ENCODE peak calls at places on chromosomes 7 and 10, in seven cellular contexts. C, N, K, E, R, B and H are unnamed samples.

GRCh38 chr10:79102056-79102874 is 33.5 kb downstream of the ZMIZ1 start:
- DNase-seq in B (peak; percentile 64), C (peak; percentile 64), K (peak; percentile 82), E (no peak), R (peak; percentile 65), N (peak; percentile 61), H (no peak)

GRCh38 chr7:143896667-143897066 is 5.3 kb downstream of the TCAF1 start:
- DNase-seq in E (no peak), C (no peak), K (no peak), B (no peak), R (no peak), N (no peak), H (no peak)

GRCh38 chr7:118590107-118590506 is 365.6 kb downstream of the ANKRD7 start:
- DNase-seq in N (no peak), K (no peak), R (no peak), E (peak; percentile 3), B (no peak), C (no peak), H (no peak)

GRCh38 chr10:16016688-16017087 is 156.4 kb upstream of the MINDY3 start:
- DNase-seq in C (no peak), E (no peak), B (no peak), R (peak; percentile 27), N (no peak), K (no peak), H (no peak)

GRCh38 chr10:64959883-64960282 is 1438.7 kb downstream of the REEP3 start:
- DNase-seq in R (no peak), N (no peak), C (no peak), K (no peak), E (no peak), B (no peak), H (no peak)

GRCh38 chr10:95459446-95459845 is 101.7 kb downstream of the SORBS1 start:
- DNase-seq in B (no peak), K (peak; percentile 45), N (no peak), C (no peak), E (no peak), R (no peak), H (no peak)

GRCh38 chr10:130727766-130728490 is 583.6 kb downstream of the TCERG1L start:
- DNase-seq in B (no peak), E (no peak), C (no peak), R (no peak), N (no peak), K (no peak), H (no peak)

GRCh38 chr7:140876519-140877248 is 48.0 kb downstream of the BRAF start:
- DNase-seq in B (no peak), N (no peak), E (no peak), K (no peak), R (no peak), C (no peak), H (no peak)

GRCh38 chr10:45380903-45381610 is 7.0 kb downstream of the ALOX5 start:
- DNase-seq in E (no peak), K (no peak), C (peak; percentile 34), R (no peak), N (no peak), B (no peak), H (no peak)

GRCh38 chr7:40437498-40437897 is 302.7 kb downstream of the SUGCT start:
- DNase-seq in N (no peak), R (no peak), E (peak; percentile 21), K (no peak), B (no peak), C (no peak), H (no peak)

GRCh38 chr10:31947144-31947926 is 18.7 kb upstream of the ARHGAP12 start:
- DNase-seq in K (no peak), E (peak; percentile 79), R (no peak), N (peak; percentile 54), C (peak; percentile 21), B (no peak), H (no peak)

GRCh38 chr7:329691-330281 is 39.8 kb downstream of the FOXL3 start:
- DNase-seq in C (no peak), R (peak; percentile 68), N (no peak), B (peak; percentile 85), E (no peak), K (no peak), H (no peak)

GRCh38 chr10:36519909-36520308 is 605.5 kb upstream of the ANKRD30A start:
- DNase-seq in K (no peak), R (no peak), N (no peak), C (no peak), E (no peak), B (no peak), H (no peak)

GRCh38 chr10:21860718-21861117 is 142.8 kb downstream of the DNAJC1 start:
- DNase-seq in K (no peak), R (no peak), N (no peak), C (no peak), B (no peak), E (no peak), H (no peak)

GRCh38 chr10:86632009-86632800 is 22.1 kb upstream of the OPN4 start:
- DNase-seq in C (no peak), K (no peak), R (peak; percentile 51), E (no peak), N (no peak), B (peak; percentile 28), H (no peak)

GRCh38 chr10:69360485-69361302 is 56.0 kb downstream of the TACR2 start:
- DNase-seq in K (peak; percentile 53), B (peak; percentile 81), E (no peak), R (peak; percentile 94), N (peak; percentile 80), C (peak; percentile 94), H (no peak)

GRCh38 chr7:43669286-43670081 is 59.8 kb downstream of the COA1 start:
- DNase-seq in R (no peak), N (no peak), B (peak; percentile 26), E (no peak), C (no peak), K (no peak), H (no peak)

GRCh38 chr10:103451091-103451801 is 924 bp downstream of the CALHM2 start:
- DNase-seq in N (peak; percentile 52), C (peak; percentile 51), K (peak; percentile 90), E (peak; percentile 73), B (peak; percentile 52), R (peak; percentile 35), H (peak; percentile 26)

GRCh38 chr7:106216517-106217088 is 68.2 kb downstream of the NAMPT start:
- DNase-seq in C (peak; percentile 68), N (peak; percentile 46), K (peak; percentile 34), E (peak; percentile 91), R (peak; percentile 47), B (peak; percentile 28), H (no peak)

GRCh38 chr7:143285454-143285756 is 647 bp downstream of the TMEM139 start:
- DNase-seq in N (no peak), C (no peak), R (no peak), K (no peak), B (peak; percentile 82), E (no peak), H (no peak)

GRCh38 chr7:155233703-155234492 is 63.8 kb upstream of the INSIG1 start:
- DNase-seq in N (no peak), R (peak; percentile 39), C (no peak), B (no peak), E (no peak), K (peak; percentile 27), H (no peak)

GRCh38 chr7:146510088-146510680 is 393.6 kb downstream of the CNTNAP2 start:
- DNase-seq in C (no peak), R (no peak), E (no peak), B (no peak), N (no peak), K (no peak), H (no peak)

GRCh38 chr10:110629680-110630191 is 14.4 kb upstream of the RBM20 start:
- DNase-seq in E (no peak), R (no peak), C (no peak), N (no peak), K (no peak), B (no peak), H (no peak)

GRCh38 chr7:927031-927671 is 27.3 kb downstream of the ADAP1 start:
- DNase-seq in E (no peak), K (no peak), C (peak; percentile 9), N (no peak), R (peak; percentile 16), B (peak; percentile 49), H (no peak)

GRCh38 chr7:80699030-80699638 is 60.7 kb downstream of the CD36 start:
- DNase-seq in B (no peak), E (peak; percentile 58), K (no peak), N (no peak), R (no peak), C (no peak), H (no peak)

GRCh38 chr7:99392659-99393362 is 15.6 kb downstream of the PDAP1 start:
- DNase-seq in E (no peak), N (peak; percentile 52), B (peak; percentile 91), C (peak; percentile 78), K (peak; percentile 86), R (peak; percentile 81), H (no peak)
- TF ChIP-seq POLR2A in E (no peak), N (no peak), B (peak; percentile 50), C (peak; percentile 47), K (peak; percentile 65), R (no peak), H (no peak)

DNA sequence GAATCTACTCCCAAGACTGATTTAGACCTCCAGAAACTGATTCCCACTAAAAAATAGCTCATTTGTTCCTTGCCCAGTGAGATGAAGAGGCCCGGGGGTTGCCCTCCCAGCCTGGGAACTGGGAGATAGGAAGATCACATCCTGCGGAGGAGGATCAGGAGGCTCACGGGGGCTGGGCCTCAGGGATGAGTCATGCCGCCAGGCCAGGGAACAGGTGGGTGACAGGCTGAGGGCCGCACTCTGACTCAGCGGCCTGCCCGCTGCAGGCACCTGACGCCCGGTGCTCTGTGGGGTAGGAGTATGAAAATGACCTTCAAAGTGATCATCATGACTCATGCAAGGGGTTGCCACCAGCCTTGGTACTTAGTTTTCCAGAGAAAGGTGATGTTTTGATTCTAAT is 104.5 kb upstream of the ZPBP start:
- DNase-seq in N (no peak), C (no peak), E (peak; percentile 68), B (no peak), K (peak; percentile 70), R (no peak), H (no peak)
- H3K4me3 ChIP-seq in N (no peak overlapping the region), C (no peak overlapping the region), E (peak overlapping the region; percentile 28), B (no peak overlapping the region), K (no peak overlapping the region), R (no peak overlapping the region), H (no peak overlapping the region)

GRCh38 chr7:77461842-77462241 is 45.7 kb upstream of the GSAP start:
- DNase-seq in C (no peak), K (no peak), R (no peak), N (no peak), B (no peak), E (no peak), H (no peak)

GRCh38 chr7:77459311-77459726 is 43.2 kb upstream of the GSAP start:
- DNase-seq in E (no peak), B (no peak), R (no peak), C (no peak), N (no peak), K (no peak), H (no peak)

GRCh38 chr7:77461246-77461645 is 45.1 kb upstream of the GSAP start:
- DNase-seq in R (no peak), E (no peak), K (no peak), B (no peak), C (no peak), N (no peak), H (no peak)

GRCh38 chr7:77458786-77459185 is 42.6 kb upstream of the GSAP start:
- DNase-seq in R (no peak), N (no peak), C (no peak), E (no peak), K (no peak), B (no peak), H (no peak)

GRCh38 chr7:77460057-77460486 is 43.9 kb upstream of the GSAP start:
- DNase-seq in B (peak; percentile 26), K (no peak), N (no peak), C (no peak), R (no peak), E (peak; percentile 12), H (no peak)
- TF ChIP-seq CTCF in B (peak; percentile 56), K (no peak), N (no peak), C (no peak), R (peak; percentile 22), E (peak; percentile 50), H (no peak)

GRCh38 chr10:100529473-100530298 is at the start of gene NDUFB8:
- DNase-seq in C (peak; percentile 88), E (peak; percentile 81), K (peak; percentile 89), R (peak; percentile 92), B (peak; percentile 94), N (peak; percentile 91), H (peak; percentile 56)
- TF ChIP-seq POLR2A in C (peak; percentile 77), E (peak; percentile 91), K (peak; percentile 73), R (no peak), B (peak; percentile 65), N (no peak), H (no peak)